ENCODE peak calls at places on chromosomes 1 and 21, in ten cellular contexts. B, L, Y, H, Q, I, O, N, U and J are unnamed samples.

GRCh38 chr1:54172614-54173312 is 20.0 kb upstream of the CDCP2 start:
- DNase-seq in O (no peak), N (no peak), Q (no peak), L (no peak), I (no peak), B (peak), H (no peak), Y (no peak), U (no peak), J (no peak)

GRCh38 chr21:44899768-44900558 is 20.7 kb downstream of the ITGB2 start:
- DNase-seq in L (no peak), I (no peak), U (no peak), N (peak), O (no peak), B (no peak), Q (no peak), H (no peak), Y (no peak), J (no peak)

GRCh38 chr1:226976671-226977287 is 36.7 kb downstream of the COQ8A start:
- DNase-seq in I (no peak), L (no peak), N (no peak), B (no peak), O (no peak), H (no peak), U (no peak), Y (no peak), Q (no peak), J (no peak)

GRCh38 chr1:230226814-230227213 is 159.8 kb downstream of the GALNT2 start:
- DNase-seq in L (no peak), O (no peak), Y (no peak), I (no peak), B (no peak), Q (no peak), U (no peak), H (no peak), N (no peak), J (no peak)

GRCh38 chr1:77511440-77511840 is 171.0 kb downstream of the ZZZ3 start:
- DNase-seq in Q (no peak), Y (no peak), H (no peak), L (peak), N (no peak), U (no peak), B (peak), O (peak), I (no peak), J (no peak)

GRCh38 chr1:157495285-157495684 is 57.0 kb downstream of the FCRL5 start:
- DNase-seq in N (no peak), L (no peak), B (no peak), O (no peak), I (no peak), Y (no peak), U (no peak), Q (no peak), H (no peak), J (no peak)

GRCh38 chr1:38941527-38942019 is at the start of gene RHBDL2:
- DNase-seq in B (peak), Q (no peak), O (peak), Y (no peak), H (no peak), L (peak), I (no peak), U (no peak), N (peak), J (peak)

GRCh38 chr21:34511787-34512451 is at the start of gene KCNE1:
- DNase-seq in I (no peak), L (peak), Q (no peak), B (no peak), H (peak), O (peak), U (no peak), Y (no peak), N (peak), J (peak)

GRCh38 chr1:76186617-76187016 is 112.1 kb downstream of the ST6GALNAC3 start:
- DNase-seq in I (no peak), B (no peak), H (no peak), O (no peak), U (no peak), Y (no peak), Q (no peak), L (no peak), N (no peak), J (no peak)

GRCh38 chr1:191913234-191913948 is 244.9 kb upstream of the RGS18 start:
- DNase-seq in B (no peak), U (no peak), H (no peak), I (no peak), Q (no peak), L (peak), O (no peak), N (no peak), Y (no peak), J (no peak)

GRCh38 chr1:8816831-8817412 is 518 bp downstream of the RERE start:
- DNase-seq in H (peak), N (peak), L (no peak), Q (no peak), U (peak), Y (no peak), I (peak), B (peak), O (peak), J (peak)

GRCh38 chr1:30225336-30225735 is 498.0 kb downstream of the MATN1 start:
- DNase-seq in Q (no peak), H (no peak), O (no peak), I (no peak), L (no peak), U (no peak), B (no peak), N (no peak), Y (no peak), J (no peak)

GRCh38 chr21:17527240-17527639 is 14.4 kb downstream of the CXADR start:
- DNase-seq in Q (no peak), I (no peak), H (no peak), O (no peak), N (no peak), B (no peak), Y (no peak), U (no peak), L (no peak), J (no peak)

GRCh38 chr1:243851129-243851756 is 1.2 kb upstream of the AKT3 start:
- DNase-seq in Y (no peak), I (no peak), O (no peak), B (peak), U (no peak), H (no peak), Q (no peak), N (no peak), L (peak), J (no peak)

GRCh38 chr1:57157818-57158606 is 192.2 kb upstream of the C8B start:
- DNase-seq in H (no peak), L (no peak), I (no peak), O (no peak), Y (no peak), N (no peak), B (no peak), U (no peak), Q (no peak), J (no peak)

GRCh38 chr1:2875677-2876531 is 74.4 kb upstream of the TTC34 start:
- DNase-seq in Y (no peak), B (no peak), O (peak), H (no peak), U (peak), Q (no peak), L (no peak), N (no peak), I (no peak), J (no peak)

GRCh38 chr1:55089683-55090082 is 50.3 kb downstream of the PCSK9 start:
- DNase-seq in L (no peak), U (no peak), N (no peak), Q (no peak), Y (no peak), B (peak), H (no peak), I (no peak), O (no peak), J (no peak)

GRCh38 chr1:162028726-162029125 is 5.1 kb upstream of the OLFML2B start:
- DNase-seq in H (no peak), Q (no peak), O (no peak), I (no peak), Y (no peak), N (no peak), L (no peak), B (no peak), U (no peak), J (no peak)

GRCh38 chr1:1088036-1088800 is 14.1 kb upstream of the RNF223 start:
- DNase-seq in Y (no peak), B (no peak), L (no peak), Q (no peak), U (peak), H (no peak), N (peak), I (no peak), O (no peak), J (no peak)

GRCh38 chr1:228144213-228145049 is 4.4 kb downstream of the GUK1 start:
- DNase-seq in H (no peak), O (no peak), I (no peak), U (peak), Q (no peak), N (no peak), B (no peak), Y (no peak), L (no peak), J (no peak)

GRCh38 chr1:225881081-225882007 is 836 bp downstream of the TMEM63A start:
- DNase-seq in Q (no peak), I (peak), H (no peak), O (peak), N (peak), B (peak), L (peak), U (peak), Y (no peak), J (peak)

GRCh38 chr1:8017495-8018310 is 8.4 kb downstream of the ERRFI1 start:
- DNase-seq in Q (no peak), I (no peak), H (no peak), Y (no peak), N (no peak), B (peak), L (no peak), O (peak), U (no peak), J (no peak)

GRCh38 chr1:16168622-16169021 is 12.8 kb upstream of the EPHA2 start:
- DNase-seq in H (no peak), L (no peak), I (no peak), Q (no peak), U (no peak), N (no peak), Y (no peak), O (no peak), B (no peak), J (no peak)

GRCh38 chr21:45861156-45861870 is 120.3 kb upstream of the COL6A1 start:
- DNase-seq in I (no peak), H (no peak), N (no peak), U (no peak), L (no peak), Q (no peak), Y (no peak), O (no peak), B (no peak), J (no peak)

GRCh38 chr1:213376862-213377372 is 325.9 kb downstream of the RPS6KC1 start:
- DNase-seq in Y (no peak), N (no peak), L (no peak), Q (no peak), B (no peak), I (no peak), U (no peak), H (no peak), O (no peak), J (no peak)

GRCh38 chr1:54487571-54488050 is 60.4 kb upstream of the ACOT11 start:
- DNase-seq in B (no peak), I (no peak), H (no peak), Y (no peak), L (no peak), U (no peak), Q (no peak), N (peak), O (peak), J (no peak)

GRCh38 chr1:116853680-116854191 is 56.0 kb upstream of the PTGFRN start:
- DNase-seq in B (peak), I (no peak), H (no peak), Q (peak), O (peak), L (peak), U (no peak), Y (no peak), N (no peak), J (no peak)

GRCh38 chr21:38303300-38303699 is 46.5 kb downstream of the KCNJ15 start:
- DNase-seq in Q (no peak), N (peak), I (no peak), B (peak), L (peak), H (no peak), O (peak), Y (no peak), U (no peak), J (no peak)

GRCh38 chr1:61079898-61080336 is 2.4 kb upstream of the NFIA start:
- DNase-seq in O (peak), B (peak), H (no peak), Y (no peak), Q (no peak), L (peak), N (peak), U (peak), I (no peak), J (peak)

GRCh38 chr1:217009376-217009775 is 286.1 kb upstream of the ESRRG start:
- DNase-seq in Q (no peak), U (no peak), O (no peak), N (no peak), L (no peak), H (no peak), I (no peak), B (no peak), Y (no peak), J (no peak)

GRCh38 chr1:109598156-109598555 is 21.3 kb downstream of the GNAT2 start:
- DNase-seq in L (no peak), B (no peak), H (no peak), N (no peak), U (no peak), Y (no peak), Q (no peak), O (no peak), I (no peak), J (no peak)

GRCh38 chr21:38989745-38990423 is 184.2 kb downstream of the ETS2 start:
- DNase-seq in U (peak), B (peak), O (peak), H (no peak), Q (no peak), I (no peak), N (peak), L (peak), Y (no peak), J (no peak)

GRCh38 chr1:162359523-162360236 is 17.0 kb downstream of the SPATA46 start:
- DNase-seq in B (no peak), U (no peak), Y (no peak), Q (no peak), N (no peak), O (no peak), L (no peak), H (no peak), I (no peak), J (no peak)

GRCh38 chr1:244409648-244410164 is 42.0 kb downstream of the ADSS2 start:
- DNase-seq in L (no peak), U (no peak), O (no peak), I (no peak), Y (no peak), Q (no peak), B (no peak), N (no peak), H (no peak), J (no peak)

GRCh38 chr1:211258310-211258755 is 833 bp upstream of the RCOR3 start:
- DNase-seq in O (peak), L (peak), Y (peak), B (peak), Q (peak), N (peak), U (peak), I (peak), H (peak), J (peak)

GRCh38 chr1:158719664-158720063 is 856 bp downstream of the OR6K3 start:
- DNase-seq in Q (no peak), L (no peak), I (no peak), Y (no peak), B (no peak), O (no peak), U (no peak), N (no peak), H (no peak), J (no peak)

GRCh38 chr1:159229486-159229885 is 24.8 kb downstream of the ACKR1 start:
- DNase-seq in L (peak), Q (no peak), N (no peak), B (peak), Y (no peak), H (no peak), U (no peak), I (no peak), O (no peak), J (no peak)